ENCODE peak calls at places on chromosomes 4 and X, in seven cellular contexts. D is K562, I is OCI-LY7, Q is MM.1S, P is lung, Y is heart left ventricle, R is GM23338. Z is an unnamed sample.

GRCh38 chr4:3489451-3489962 is 26.4 kb downstream of the DOK7 start:
- DNase-seq in Q (no peak), R (peak; percentile 45), D (no peak), I (no peak), Y (no peak), P (no peak), Z (no peak)

GRCh38 chr4:10623241-10623640 is 61.3 kb downstream of the CLNK start:
- DNase-seq in Q (no peak), I (no peak), P (no peak), Y (no peak), R (no peak), D (no peak), Z (no peak)

GRCh38 chr4:42671431-42672194 is 14.7 kb upstream of the ATP8A1 start:
- DNase-seq in D (no peak), R (no peak), Y (no peak), Q (peak; percentile 37), I (peak; percentile 74), P (no peak), Z (no peak)

GRCh38 chrX:41313419-41313818 is 20.5 kb upstream of the DDX3X start:
- DNase-seq in P (no peak), Q (no peak), R (no peak), Y (no peak), D (no peak), I (no peak), Z (no peak)

GRCh38 chr4:97359826-97360225 is 783.5 kb downstream of the STPG2 start:
- DNase-seq in R (no peak), D (no peak), I (no peak), Q (peak; percentile 51), Y (no peak), P (no peak), Z (no peak)

GRCh38 chr4:142815834-142816233 is 30.3 kb downstream of the INPP4B start:
- DNase-seq in P (no peak), Y (no peak), Q (no peak), I (no peak), D (no peak), R (no peak), Z (no peak)

GRCh38 chr4:5456296-5456845 is 252.0 kb downstream of the EVC2 start:
- DNase-seq in Y (no peak), R (no peak), Q (no peak), P (no peak), D (no peak), I (no peak), Z (no peak)

GRCh38 chr4:7255488-7255881 is 63.1 kb downstream of the SORCS2 start:
- DNase-seq in P (no peak), R (no peak), Q (no peak), D (no peak), Y (no peak), I (no peak), Z (no peak)

GRCh38 chr4:177391287-177391686 is 51.0 kb downstream of the AGA start:
- DNase-seq in I (no peak), R (no peak), Y (no peak), P (no peak), Q (no peak), D (no peak), Z (no peak)

GRCh38 chr4:14529653-14530052 is 472.6 kb upstream of the CPEB2 start:
- DNase-seq in P (no peak), R (peak; percentile 37), I (no peak), D (no peak), Q (no peak), Y (no peak), Z (no peak)

GRCh38 chrX:154655786-154656185 is 2.4 kb upstream of the CTAG2 start:
- DNase-seq in Y (no peak), D (no peak), I (no peak), R (no peak), P (no peak), Q (no peak), Z (no peak)

GRCh38 chr4:25903905-25904747 is 9.9 kb upstream of the SMIM20 start:
- DNase-seq in Y (no peak), D (no peak), R (no peak), I (peak; percentile 26), P (no peak), Q (no peak), Z (no peak)

DNA sequence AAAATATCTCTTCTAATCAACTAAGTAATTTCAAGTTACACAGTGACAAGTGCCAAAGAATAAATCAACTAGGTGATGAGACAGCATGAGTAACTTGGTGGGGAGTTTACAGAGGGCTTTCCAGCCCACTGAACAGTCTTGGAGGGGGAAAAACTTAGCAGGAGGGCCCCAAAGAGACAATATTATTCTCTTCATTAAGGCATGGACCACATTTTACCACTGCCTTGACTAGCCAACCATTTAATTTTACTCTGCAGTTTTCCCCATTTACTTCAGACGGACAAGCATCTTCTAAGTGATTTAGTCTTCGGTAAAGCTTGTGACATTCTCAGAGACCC is 25.3 kb upstream of the GATB start:
- DNase-seq in D (no peak), Y (no peak), R (no peak), Q (no peak), I (no peak), P (no peak), Z (no peak)
- H3K4me3 ChIP-seq in D (no peak overlapping the region), Y (no peak overlapping the region), R (no peak overlapping the region), Q (no peak overlapping the region), I (no peak overlapping the region), P (no peak overlapping the region), Z (no peak overlapping the region)

GRCh38 chr4:8548731-8549351 is 31.4 kb upstream of the GPR78 start:
- DNase-seq in D (no peak), Y (no peak), R (no peak), P (no peak), I (no peak), Q (no peak), Z (no peak)

GRCh38 chr4:8545439-8545765 is 34.8 kb upstream of the GPR78 start:
- DNase-seq in I (no peak), D (no peak), Y (no peak), P (no peak), R (no peak), Q (no peak), Z (no peak)

GRCh38 chr4:8547912-8548730 is 32.1 kb upstream of the GPR78 start:
- DNase-seq in P (no peak), R (no peak), Y (no peak), Q (no peak), D (no peak), I (no peak), Z (no peak)

GRCh38 chr4:8546766-8547107 is 33.5 kb upstream of the GPR78 start:
- DNase-seq in Q (no peak), I (no peak), Y (peak; percentile 23), R (no peak), P (no peak), D (no peak), Z (no peak)

DNA sequence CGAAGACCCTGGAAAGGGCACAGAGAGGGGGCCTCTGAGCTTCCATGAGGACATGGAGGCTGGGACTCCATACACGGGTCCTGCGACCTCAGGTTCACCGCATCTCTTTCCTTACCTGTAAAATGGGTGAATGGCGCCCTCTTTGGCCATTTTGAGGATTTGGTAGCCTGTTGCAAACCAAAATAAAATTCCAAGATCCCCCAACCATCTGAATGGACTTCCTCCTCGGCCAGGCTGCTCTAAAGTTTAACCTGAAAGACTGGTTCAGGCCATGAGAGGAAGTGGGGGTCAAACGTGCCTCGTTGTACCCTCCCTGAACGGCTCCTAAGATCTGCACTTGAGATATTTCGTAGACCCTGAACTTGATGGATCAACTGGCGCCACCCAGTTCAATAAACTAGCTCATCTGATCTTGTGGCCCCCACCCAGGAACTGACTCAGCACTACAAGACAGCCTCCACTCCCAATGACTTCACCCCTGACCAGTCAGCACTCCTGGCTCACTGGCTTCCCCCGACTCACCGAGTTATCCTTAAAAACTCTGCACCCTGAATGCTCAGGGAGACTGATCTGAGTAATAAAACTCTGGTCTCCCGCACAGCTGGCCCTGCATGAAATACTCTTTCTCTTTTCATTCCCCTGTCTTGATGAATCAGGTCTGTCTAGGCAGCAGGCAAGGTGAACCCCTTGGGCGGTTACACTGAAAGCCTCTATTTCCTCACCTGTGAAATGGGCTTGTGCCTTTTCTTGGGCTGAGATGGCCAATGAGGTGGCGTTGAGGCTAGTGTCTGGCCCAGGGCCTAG is 32.9 kb upstream of the GPR78 start:
- DNase-seq in P (no peak), I (peak; percentile 5), D (peak; percentile 67), R (peak; percentile 91), Q (peak; percentile 47), Y (peak; percentile 16), Z (peak; percentile 43)
- TF ChIP-seq CTCF in P (no peak), I (peak; percentile 71), D (peak; percentile 69), R (peak; percentile 81), Q (peak; percentile 67), Y (peak; percentile 17), Z (peak; percentile 70)

DNA sequence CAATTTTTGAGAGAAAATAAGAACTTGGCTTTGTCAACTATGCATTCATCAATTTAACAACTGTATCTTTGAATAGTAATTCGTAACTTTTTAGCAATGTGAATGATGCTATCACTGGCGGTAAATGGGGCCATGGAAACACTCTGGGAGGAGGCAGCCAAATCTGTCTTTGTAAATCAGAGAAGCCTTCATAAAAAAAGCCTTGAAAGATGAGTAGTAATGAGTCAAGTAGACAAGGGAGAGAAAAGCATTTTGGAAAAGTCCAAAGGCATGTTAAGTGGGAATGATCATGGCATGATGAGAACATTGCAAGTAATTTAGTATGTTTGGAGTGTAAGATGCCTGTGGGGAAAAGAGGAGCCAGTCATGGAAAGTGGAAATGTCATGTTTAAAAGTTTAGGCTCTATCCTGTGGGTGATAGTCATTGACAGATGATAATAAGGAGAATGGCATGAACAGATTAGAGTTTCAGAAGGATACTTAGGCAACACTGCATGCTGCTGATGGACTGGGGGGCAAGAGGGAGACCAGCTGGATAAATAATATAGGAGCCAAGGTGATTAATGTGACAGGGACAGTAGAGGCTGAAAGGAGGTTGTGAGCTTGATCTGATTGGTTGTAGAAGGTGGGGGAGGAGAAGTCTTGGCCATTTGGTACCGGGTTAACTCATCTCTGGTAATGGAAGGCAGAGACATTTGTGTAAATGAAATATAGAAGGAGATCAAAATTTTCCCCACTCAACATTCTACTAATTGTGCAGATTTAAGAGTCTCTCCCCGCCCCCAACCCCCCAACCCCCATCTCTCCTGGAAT is 16.3 kb downstream of the SPRY1 start:
- DNase-seq in R (no peak), Y (no peak), P (no peak), D (no peak), Q (no peak), I (no peak), Z (no peak)
- H3K27ac ChIP-seq in R (no peak overlapping the region), Y (no peak overlapping the region), P (peak overlapping the region; percentile 17), D (no peak overlapping the region), Q (peak overlapping the region; percentile 86), I (no peak overlapping the region), Z (no peak overlapping the region)

DNA sequence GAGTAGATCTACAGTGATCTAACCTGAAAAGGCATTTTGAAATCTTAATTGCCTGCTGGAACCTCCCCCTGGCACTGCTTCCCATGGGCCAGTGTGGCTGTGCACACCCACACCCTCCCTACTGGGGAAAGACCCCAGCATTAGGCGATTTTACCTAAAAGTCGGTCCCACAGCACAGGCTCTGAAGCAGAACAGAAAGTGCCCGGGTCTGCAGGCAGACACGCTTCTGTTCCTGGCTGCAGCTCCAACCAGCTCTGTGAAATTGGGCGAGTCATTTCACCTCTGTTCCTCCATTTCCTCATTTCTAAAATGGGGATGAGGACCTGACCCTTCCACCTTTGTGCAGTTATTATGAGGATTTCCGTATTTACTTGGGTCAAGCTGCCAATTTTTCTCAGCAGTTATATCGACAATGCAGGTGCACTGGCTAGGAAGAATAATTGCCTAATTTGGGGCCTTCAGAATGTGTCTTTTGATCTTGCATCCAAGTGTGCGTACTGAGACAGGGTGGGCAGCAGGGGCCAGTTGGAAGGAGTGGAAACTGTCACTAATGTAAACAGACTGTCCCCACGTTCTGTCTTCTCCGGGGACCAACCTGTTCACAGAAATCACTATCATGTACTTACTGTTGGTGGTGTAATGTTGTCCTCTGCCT is 7.1 kb downstream of the KLF3 start:
- DNase-seq in D (no peak), I (no peak), Y (no peak), Q (no peak), P (peak; percentile 42), R (no peak), Z (no peak)
- H3K4me3 ChIP-seq in D (no peak overlapping the region), I (no peak overlapping the region), Y (peak overlapping the region; percentile 42), Q (peak overlapping the region; percentile 42), P (no peak overlapping the region), R (no peak overlapping the region), Z (no peak overlapping the region)

GRCh38 chr4:33722800-33723511 is 2521.4 kb downstream of the ARAP2 start:
- DNase-seq in I (no peak), R (no peak), Y (no peak), Q (no peak), D (no peak), P (no peak), Z (no peak)
- TF ChIP-seq CTCF in I (no peak), R (no peak), Y (peak; percentile 20), Q (no peak), D (no peak), P (no peak), Z (no peak)